ENCODE peak calls at places on chromosomes 6 and 20, in five cellular contexts. K is gastrocnemius medialis, P is bronchial epithelial cell, B is AG10803, C is lower leg skin. J is an unnamed sample.

GRCh38 chr6:54003316-54003715 is 107.9 kb upstream of the MLIP start:
- DNase-seq in B (no peak), K (no peak), C (no peak), P (no peak), J (no peak)

GRCh38 chr6:88220493-88220892 is 54.3 kb upstream of the CNR1 start:
- DNase-seq in P (peak), B (no peak), C (no peak), K (no peak), J (no peak)

GRCh38 chr6:88895911-88896310 is 67.5 kb downstream of the RNGTT start:
- DNase-seq in C (no peak), K (no peak), P (no peak), B (no peak), J (no peak)

GRCh38 chr6:146543940-146544661 is 468 bp downstream of the RAB32 start:
- DNase-seq in C (peak), K (peak), P (peak), B (peak), J (no peak)

GRCh38 chr6:168385380-168385779 is 55.6 kb upstream of the SMOC2 start:
- DNase-seq in P (no peak), C (no peak), B (no peak), K (no peak), J (no peak)

GRCh38 chr6:115691433-115691832 is 369.3 kb downstream of the FRK start:
- DNase-seq in K (no peak), C (no peak), P (no peak), B (no peak), J (no peak)

GRCh38 chr6:57822896-57823358 is 505.5 kb downstream of the PRIM2 start:
- DNase-seq in C (no peak), K (no peak), P (peak), B (no peak), J (no peak)

GRCh38 chr6:110414669-110415296 is 592 bp downstream of the DDO start:
- DNase-seq in C (no peak), B (no peak), P (no peak), K (no peak), J (peak)

GRCh38 chr6:75118925-75119515 is 86.8 kb downstream of the COL12A1 start:
- DNase-seq in K (no peak), B (no peak), C (no peak), P (no peak), J (no peak)

GRCh38 chr20:35087355-35087754 is 5.3 kb downstream of the TRPC4AP start:
- DNase-seq in B (no peak), K (no peak), P (no peak), C (no peak), J (no peak)

GRCh38 chr6:139262519-139263300 is 29.1 kb downstream of the TXLNB start:
- DNase-seq in C (no peak), P (peak), B (no peak), K (peak), J (no peak)

DNA sequence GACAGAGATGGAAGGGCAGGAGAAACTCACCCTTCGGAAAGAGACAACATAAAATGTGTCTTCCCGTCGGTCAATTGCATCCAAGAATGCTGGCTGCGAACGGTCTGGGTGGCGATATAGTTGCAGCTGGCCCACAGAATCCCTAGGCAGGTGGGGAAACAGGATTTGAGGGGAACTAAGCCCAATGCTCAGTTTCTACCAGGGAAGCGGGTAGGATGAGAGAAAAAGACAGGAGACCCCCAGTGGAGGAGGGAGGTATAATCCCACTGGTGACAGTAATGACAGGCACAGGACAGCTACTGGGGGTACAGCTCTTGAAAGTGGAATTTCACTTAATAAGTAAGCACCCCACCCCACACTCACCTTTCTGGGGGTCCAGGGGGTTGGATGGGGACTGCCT is 7.5 kb upstream of the TNXB start:
- DNase-seq in B (no peak), K (no peak), C (peak), P (no peak), J (no peak)
- TF ChIP-seq CTCF in B (peak), K (no peak), C (no peak), P (no peak), J (peak)

GRCh38 chr6:151690768-151691562 is 116.5 kb upstream of the ESR1 start:
- DNase-seq in C (no peak), P (no peak), K (no peak), B (peak), J (no peak)

GRCh38 chr6:151692216-151692615 is 115.3 kb upstream of the ESR1 start:
- DNase-seq in P (no peak), B (no peak), K (no peak), C (no peak), J (no peak)

GRCh38 chr6:151689499-151690201 is 117.8 kb upstream of the ESR1 start:
- DNase-seq in K (no peak), P (no peak), B (no peak), C (no peak), J (no peak)

GRCh38 chr6:151693366-151693765 is 114.1 kb upstream of the ESR1 start:
- DNase-seq in P (no peak), K (no peak), B (no peak), C (no peak), J (no peak)

DNA sequence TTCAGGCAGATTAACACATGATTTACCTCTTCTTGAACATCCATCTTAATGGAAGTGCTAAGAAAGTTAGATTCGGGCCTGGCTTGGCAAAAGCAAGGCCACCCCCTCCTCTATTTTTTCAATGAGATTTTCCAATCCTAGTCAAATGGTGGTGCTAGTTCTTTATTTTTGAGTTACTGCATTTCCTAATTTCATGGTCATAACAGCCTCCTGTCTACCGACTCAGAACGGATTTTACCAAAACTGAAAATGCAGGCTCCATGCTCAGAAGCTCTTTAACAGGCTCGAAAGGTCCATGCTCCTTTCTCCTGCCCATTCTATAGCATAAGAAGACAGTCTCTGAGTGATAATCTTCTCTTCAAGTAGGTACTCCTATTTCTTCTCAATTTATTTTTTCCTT is 117.2 kb upstream of the ESR1 start:
- DNase-seq in B (peak), C (no peak), P (no peak), K (no peak), J (no peak)
- TF ChIP-seq CTCF in B (peak), C (no peak), P (no peak), K (no peak), J (no peak)

GRCh38 chr6:28809947-28810654 is 113.7 kb downstream of the TRIM27 start:
- DNase-seq in C (no peak), P (no peak), K (no peak), B (no peak), J (no peak)
- TF ChIP-seq CTCF in C (no peak), P (peak), K (no peak), B (peak), J (no peak)

GRCh38 chr6:140909620-140910019 is 1223.1 kb upstream of the GJE1 start:
- DNase-seq in C (no peak), K (no peak), B (no peak), P (no peak), J (no peak)

GRCh38 chr6:140912686-140913085 is 1220.0 kb upstream of the GJE1 start:
- DNase-seq in K (no peak), C (no peak), B (no peak), P (peak), J (no peak)

DNA sequence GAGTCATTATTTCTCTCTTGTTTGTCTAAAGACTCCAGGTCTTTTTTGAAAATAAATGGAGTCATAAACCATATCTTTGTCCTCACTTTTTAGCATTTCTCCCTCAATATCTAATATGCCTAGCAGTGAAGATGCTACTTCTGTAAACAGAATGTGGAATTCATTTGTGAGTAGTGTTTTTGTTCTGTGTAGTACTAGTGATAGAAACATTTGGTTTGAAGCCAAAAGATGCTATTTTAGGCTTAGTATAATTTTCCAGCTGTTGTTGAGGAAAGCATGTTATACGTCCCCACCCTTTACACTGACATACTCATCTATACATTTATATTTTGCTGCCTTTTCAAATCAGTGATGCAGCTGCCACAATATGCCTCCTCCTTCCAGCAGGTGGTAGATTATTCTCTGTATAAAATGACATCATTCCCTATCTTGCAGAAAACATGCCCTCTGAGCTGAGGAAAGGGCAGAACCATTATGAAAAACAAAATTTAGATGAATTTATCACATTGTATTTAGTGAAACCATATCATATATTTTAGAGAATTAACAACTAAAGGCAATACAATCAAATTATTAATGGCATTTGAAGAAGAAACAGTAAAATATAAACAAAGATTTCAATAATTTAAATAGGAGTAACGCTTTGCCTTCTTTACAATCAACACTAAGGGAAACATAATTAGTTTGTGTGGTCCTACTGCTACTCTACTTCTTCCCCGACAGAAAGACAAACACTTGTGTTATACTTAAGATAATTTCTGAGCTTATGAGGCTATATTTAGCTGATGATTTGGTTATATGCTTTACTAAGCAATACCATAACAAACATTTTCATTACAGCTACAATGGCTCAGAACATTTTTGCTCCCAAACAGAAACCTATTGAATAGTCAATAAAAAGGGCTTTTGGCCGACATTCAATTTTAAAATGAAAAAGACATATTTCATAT is 1217.4 kb upstream of the GJE1 start:
- DNase-seq in K (no peak), B (peak), P (no peak), C (no peak), J (no peak)
- TF ChIP-seq CTCF in K (no peak), B (peak), P (no peak), C (no peak), J (peak)

GRCh38 chr6:124995131-124995530 is 32.9 kb downstream of the RNF217 start:
- DNase-seq in C (no peak), K (no peak), B (peak), P (no peak), J (no peak)
- TF ChIP-seq CTCF in C (no peak), K (no peak), B (no peak), P (no peak), J (no peak)

GRCh38 chr6:710601-711571 is 17.9 kb upstream of the EXOC2 start:
- DNase-seq in P (peak), K (no peak), C (peak), B (peak), J (no peak)
- TF ChIP-seq CTCF in P (no peak), K (no peak), C (no peak), B (no peak), J (no peak)

GRCh38 chr20:49447364-49447763 is 35.1 kb downstream of the KCNB1 start:
- DNase-seq in B (no peak), K (no peak), C (no peak), P (no peak), J (no peak)

GRCh38 chr20:49447946-49448809 is 34.3 kb downstream of the KCNB1 start:
- DNase-seq in P (no peak), C (peak), K (peak), B (peak), J (no peak)

GRCh38 chr20:49446080-49446479 is 36.4 kb downstream of the KCNB1 start:
- DNase-seq in C (no peak), B (no peak), P (no peak), K (no peak), J (no peak)

GRCh38 chr20:49445176-49445575 is 37.3 kb downstream of the KCNB1 start:
- DNase-seq in C (no peak), K (no peak), P (peak), B (no peak), J (no peak)

GRCh38 chr20:49446808-49447207 is 35.7 kb downstream of the KCNB1 start:
- DNase-seq in K (peak), B (peak), P (no peak), C (peak), J (peak)
- TF ChIP-seq CTCF in K (no peak), B (no peak), P (no peak), C (no peak), J (no peak)

DNA sequence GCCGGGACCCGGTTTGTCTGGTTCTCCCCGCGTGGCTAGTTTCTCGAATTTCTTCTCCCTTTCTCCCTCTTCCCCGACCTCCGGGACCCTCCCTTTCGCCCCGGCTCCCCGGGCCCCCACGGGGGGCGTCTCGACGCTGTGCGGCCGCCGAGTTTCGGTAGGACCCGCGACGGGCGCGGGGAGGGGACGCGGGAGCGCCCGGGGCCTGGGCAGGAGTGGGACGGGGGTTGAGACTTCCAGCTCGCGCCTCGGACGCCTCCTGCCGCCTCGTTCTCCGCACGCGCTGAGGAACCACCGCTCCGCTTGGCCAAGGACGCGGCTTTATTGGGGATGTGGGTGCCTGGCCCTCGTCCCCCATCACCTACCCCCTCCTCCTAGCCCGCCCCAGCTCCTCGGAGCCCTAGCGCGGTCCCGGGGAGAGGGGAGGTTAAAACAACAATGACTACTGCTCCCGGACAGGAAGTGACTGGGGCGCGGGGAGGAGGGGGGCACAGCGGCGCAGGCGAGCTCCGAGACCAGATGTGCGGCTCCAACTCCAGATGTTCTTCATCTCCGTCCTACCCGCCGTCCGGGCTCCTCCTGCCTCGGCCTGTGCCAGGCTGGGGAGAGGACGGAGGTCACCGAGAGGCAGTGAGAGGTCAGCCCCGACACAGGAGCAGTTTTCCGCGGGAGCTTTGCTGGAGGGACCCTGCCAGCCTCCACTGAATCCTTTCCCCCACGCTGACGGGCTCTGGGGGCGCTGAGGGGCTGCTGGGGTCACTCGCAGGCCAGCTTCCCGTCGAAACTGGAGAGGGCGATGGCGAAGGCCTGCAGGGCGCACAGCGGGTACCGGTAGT is 910 bp upstream of the TEAD3 start:
- DNase-seq in P (peak), C (peak), B (peak), K (no peak), J (peak)
- TF ChIP-seq CTCF in P (peak), C (no peak), B (no peak), K (no peak), J (no peak)

GRCh38 chr20:48332555-48332954 is 495.2 kb downstream of the PREX1 start:
- DNase-seq in P (no peak), K (no peak), B (no peak), C (no peak), J (no peak)

GRCh38 chr20:48329216-48329615 is 498.6 kb downstream of the PREX1 start:
- DNase-seq in K (no peak), B (no peak), P (no peak), C (no peak), J (no peak)

GRCh38 chr20:48326868-48327267 is 500.9 kb downstream of the PREX1 start:
- DNase-seq in B (no peak), P (no peak), K (no peak), C (no peak), J (no peak)

GRCh38 chr20:48331518-48332286 is 496.1 kb downstream of the PREX1 start:
- DNase-seq in P (no peak), B (no peak), C (no peak), K (no peak), J (no peak)

GRCh38 chr20:48329676-48330644 is 497.8 kb downstream of the PREX1 start:
- DNase-seq in C (no peak), B (no peak), K (no peak), P (peak), J (no peak)
- TF ChIP-seq CTCF in C (no peak), B (no peak), K (peak), P (peak), J (peak)

DNA sequence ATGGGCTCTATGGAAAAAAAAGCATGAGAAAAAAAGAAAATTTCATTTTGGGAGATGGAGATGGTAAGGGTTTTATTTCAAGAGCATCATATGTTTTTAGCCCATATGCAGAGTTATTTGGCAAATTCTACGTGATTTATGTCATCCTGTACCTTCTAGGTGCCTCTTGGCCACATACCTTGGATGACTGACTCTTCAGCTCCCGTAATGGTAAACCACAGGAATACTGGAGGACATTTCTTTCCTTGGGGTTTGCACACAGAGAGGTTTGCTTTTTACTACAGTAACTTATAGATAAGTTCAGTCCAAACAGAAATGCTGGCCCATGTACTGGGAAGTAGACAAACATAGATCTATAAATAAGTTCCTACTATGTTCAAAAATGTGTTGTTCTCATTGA is 132.2 kb downstream of the SH3BGRL2 start:
- DNase-seq in B (no peak), P (no peak), K (no peak), C (no peak), J (no peak)
- TF ChIP-seq CTCF in B (no peak), P (no peak), K (no peak), C (no peak), J (no peak)

J was measured in osteocyte.